ENCODE peak calls at places on chromosome 4, in seven cellular contexts. I is IMR-90; P is sigmoid colon; Q is RWPE1; O is fibroblast of the aortic adventitia; M is bronchial epithelial cell; T is CD4-positive, alpha-beta T cell. C is an unnamed sample.

GRCh38 chr4:25993564-25994185 is 79.7 kb downstream of the SMIM20 start:
- DNase-seq in I (no peak), P (no peak), Q (peak), O (peak), M (no peak), T (peak), C (no peak)

GRCh38 chr4:145815626-145816025 is 123.0 kb downstream of the ZNF827 start:
- DNase-seq in I (peak), P (no peak), Q (no peak), O (peak), M (no peak), T (no peak), C (no peak)

GRCh38 chr4:184806711-184807110 is 19.1 kb downstream of the ACSL1 start:
- DNase-seq in I (no peak), P (no peak), Q (no peak), O (no peak), M (no peak), T (no peak), C (no peak)

GRCh38 chr4:169272265-169272886 is 1.6 kb upstream of the SH3RF1 start:
- DNase-seq in I (peak), P (no peak), Q (no peak), O (peak), M (peak), T (no peak), C (no peak)

GRCh38 chr4:79906996-79907395 is 166.0 kb downstream of the ANTXR2 start:
- DNase-seq in I (no peak), P (no peak), Q (no peak), O (no peak), M (no peak), T (no peak), C (no peak)

GRCh38 chr4:121155893-121156292 is 8.2 kb downstream of the TNIP3 start:
- DNase-seq in I (peak), P (no peak), Q (peak), O (peak), M (peak), T (no peak), C (peak)

GRCh38 chr4:4386296-4386735 is 586 bp upstream of the NSG1 start:
- DNase-seq in I (no peak), P (peak), Q (no peak), O (no peak), M (peak), T (peak), C (no peak)

GRCh38 chr4:146525754-146526153 is 4.0 kb upstream of the SLC10A7 start:
- DNase-seq in I (no peak), P (no peak), Q (no peak), O (no peak), M (no peak), T (no peak), C (no peak)

GRCh38 chr4:143358923-143359694 is 22.4 kb downstream of the GAB1 start:
- DNase-seq in I (peak), P (no peak), Q (peak), O (peak), M (peak), T (no peak), C (peak)

GRCh38 chr4:53151489-53151788 is 214.4 kb downstream of the SCFD2 start:
- DNase-seq in I (no peak), P (no peak), Q (no peak), O (no peak), M (no peak), T (no peak), C (no peak)

GRCh38 chr4:80153800-80154546 is 43.3 kb upstream of the PRDM8 start:
- DNase-seq in I (peak), P (no peak), Q (no peak), O (peak), M (peak), T (no peak), C (no peak)

GRCh38 chr4:150218447-150218846 is 140.2 kb downstream of the DCLK2 start:
- DNase-seq in I (no peak), P (no peak), Q (no peak), O (no peak), M (no peak), T (no peak), C (no peak)

GRCh38 chr4:157217708-157218107 is 2.8 kb upstream of the GRIA2 start:
- DNase-seq in I (peak), P (no peak), Q (no peak), O (peak), M (peak), T (no peak), C (no peak)

GRCh38 chr4:126859314-126859713 is 773.4 kb upstream of the INTU start:
- DNase-seq in I (no peak), P (no peak), Q (no peak), O (no peak), M (no peak), T (no peak), C (no peak)

GRCh38 chr4:114041117-114041475 is 61.6 kb upstream of the ARSJ start:
- DNase-seq in I (peak), P (no peak), Q (no peak), O (no peak), M (no peak), T (no peak), C (no peak)

GRCh38 chr4:2260336-2261109 is 1.4 kb downstream of the MXD4 start:
- DNase-seq in I (no peak), P (peak), Q (no peak), O (no peak), M (no peak), T (no peak), C (no peak)

GRCh38 chr4:5638976-5639375 is 69.4 kb downstream of the EVC2 start:
- DNase-seq in I (peak), P (no peak), Q (no peak), O (peak), M (peak), T (no peak), C (no peak)

GRCh38 chr4:13821522-13821921 is 194.0 kb upstream of the BOD1L1 start:
- DNase-seq in I (no peak), P (no peak), Q (no peak), O (no peak), M (no peak), T (no peak), C (no peak)

GRCh38 chr4:41744572-41745291 is 3.8 kb downstream of the PHOX2B start:
- DNase-seq in I (no peak), P (no peak), Q (no peak), O (no peak), M (no peak), T (no peak), C (no peak)

GRCh38 chr4:138845051-138845450 is 170.5 kb upstream of the NOCT start:
- DNase-seq in I (no peak), P (no peak), Q (no peak), O (no peak), M (no peak), T (no peak), C (no peak)

GRCh38 chr4:138677651-138678202 is 337.9 kb upstream of the NOCT start:
- DNase-seq in I (no peak), P (no peak), Q (no peak), O (peak), M (no peak), T (no peak), C (no peak)

GRCh38 chr4:147571021-147571770 is 46.0 kb upstream of the TMEM184C start:
- DNase-seq in I (peak), P (no peak), Q (no peak), O (no peak), M (peak), T (no peak), C (no peak)

GRCh38 chr4:120977435-120977997 is 55.0 kb upstream of the PRDM5 start:
- DNase-seq in I (peak), P (no peak), Q (peak), O (peak), M (peak), T (no peak), C (peak)

GRCh38 chr4:139530833-139531427 is 25.1 kb downstream of the SETD7 start:
- DNase-seq in I (no peak), P (no peak), Q (peak), O (peak), M (peak), T (peak), C (no peak)

GRCh38 chr4:985123-985830 is 1.6 kb upstream of the IDUA start:
- DNase-seq in I (no peak), P (no peak), Q (no peak), O (no peak), M (peak), T (peak), C (no peak)

GRCh38 chr4:155999743-156000142 is 46.1 kb upstream of the CTSO start:
- DNase-seq in I (no peak), P (no peak), Q (no peak), O (peak), M (no peak), T (no peak), C (no peak)

GRCh38 chr4:81690871-81691270 is 219.2 kb upstream of the RASGEF1B start:
- DNase-seq in I (no peak), P (no peak), Q (no peak), O (no peak), M (no peak), T (no peak), C (no peak)

GRCh38 chr4:189162073-189162789 is 778.4 kb upstream of the FRG1 start:
- DNase-seq in I (no peak), P (no peak), Q (no peak), O (no peak), M (no peak), T (no peak), C (no peak)

GRCh38 chr4:84470204-84470785 is 28.8 kb downstream of the NKX6-1 start:
- DNase-seq in I (no peak), P (no peak), Q (no peak), O (no peak), M (no peak), T (no peak), C (no peak)

GRCh38 chr4:126051709-126052424 is 737.1 kb downstream of the FAT4 start:
- DNase-seq in I (peak), P (no peak), Q (no peak), O (peak), M (peak), T (no peak), C (no peak)

GRCh38 chr4:23163649-23164436 is 471.1 kb downstream of the GBA3 start:
- DNase-seq in I (peak), P (no peak), Q (peak), O (no peak), M (peak), T (no peak), C (no peak)

GRCh38 chr4:68476191-68476590 is 28.9 kb downstream of the TMPRSS11E start:
- DNase-seq in I (no peak), P (no peak), Q (no peak), O (peak), M (no peak), T (no peak), C (no peak)

GRCh38 chr4:147924604-147925412 is 192.9 kb downstream of the ARHGAP10 start:
- DNase-seq in I (peak), P (no peak), Q (peak), O (peak), M (peak), T (no peak), C (no peak)

GRCh38 chr4:183254162-183254561 is 65.9 kb downstream of the CLDN22 start:
- DNase-seq in I (no peak), P (no peak), Q (no peak), O (no peak), M (no peak), T (no peak), C (no peak)

GRCh38 chr4:74369860-74370259 is 4.9 kb downstream of the EREG start:
- DNase-seq in I (no peak), P (no peak), Q (no peak), O (no peak), M (no peak), T (no peak), C (no peak)
- TF ChIP-seq CTCF in I (no peak), P (no peak), Q (no peak), O (no peak), M (no peak), T (no peak), C (no peak)

GRCh38 chr4:112944006-112944405 is 105.4 kb upstream of the ANK2 start:
- DNase-seq in I (no peak), P (no peak), Q (no peak), O (no peak), M (no peak), T (no peak), C (no peak)

GRCh38 chr4:112939901-112940300 is 109.6 kb upstream of the ANK2 start:
- DNase-seq in I (no peak), P (no peak), Q (no peak), O (no peak), M (no peak), T (no peak), C (no peak)

GRCh38 chr4:112938461-112939058 is 110.9 kb upstream of the ANK2 start:
- DNase-seq in I (peak), P (no peak), Q (peak), O (peak), M (peak), T (no peak), C (peak)

GRCh38 chr4:112940364-112940763 is 109.1 kb upstream of the ANK2 start:
- DNase-seq in I (no peak), P (no peak), Q (no peak), O (no peak), M (no peak), T (no peak), C (no peak)

GRCh38 chr4:112942077-112942476 is 107.4 kb upstream of the ANK2 start:
- DNase-seq in I (no peak), P (no peak), Q (no peak), O (no peak), M (no peak), T (no peak), C (no peak)
- TF ChIP-seq CTCF in I (no peak), P (no peak), Q (no peak), O (no peak), M (no peak), T (no peak), C (peak)

GRCh38 chr4:186723207-186724047 is at the start of gene FAT1:
- DNase-seq in I (peak), P (peak), Q (peak), O (peak), M (no peak), T (no peak), C (no peak)
- TF ChIP-seq CTCF in I (no peak), P (no peak), Q (no peak), O (no peak), M (no peak), T (no peak), C (no peak)

GRCh38 chr4:16027114-16027513 is 56.7 kb downstream of the PROM1 start:
- DNase-seq in I (no peak), P (no peak), Q (no peak), O (peak), M (peak), T (no peak), C (no peak)

GRCh38 chr4:16031554-16032381 is 52.1 kb downstream of the PROM1 start:
- DNase-seq in I (no peak), P (no peak), Q (no peak), O (no peak), M (no peak), T (no peak), C (no peak)

GRCh38 chr4:16027626-16028025 is 56.2 kb downstream of the PROM1 start:
- DNase-seq in I (peak), P (no peak), Q (no peak), O (peak), M (no peak), T (no peak), C (no peak)

GRCh38 chr4:16029886-16030285 is 53.9 kb downstream of the PROM1 start:
- DNase-seq in I (no peak), P (no peak), Q (no peak), O (peak), M (no peak), T (no peak), C (no peak)

DNA sequence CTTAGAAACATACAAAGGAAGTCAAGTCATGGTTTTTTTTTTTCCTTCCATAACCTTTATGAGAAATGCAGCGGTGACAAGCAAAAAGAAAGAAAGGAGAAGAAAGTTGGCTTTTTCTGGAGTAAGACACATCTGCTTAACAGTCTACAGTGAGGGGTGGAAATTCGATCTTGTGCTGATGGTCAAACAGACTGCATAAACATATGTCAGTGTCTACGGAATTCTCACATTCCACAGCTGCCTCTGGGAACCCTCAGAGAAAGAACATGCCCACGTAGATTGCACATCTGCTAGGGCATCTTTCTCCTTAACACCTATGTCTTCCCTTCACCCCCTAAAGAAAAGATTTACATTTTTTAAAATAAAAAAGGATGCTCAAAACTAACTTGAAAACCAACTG is 54.5 kb downstream of the PROM1 start:
- DNase-seq in I (peak), P (no peak), Q (no peak), O (peak), M (no peak), T (no peak), C (no peak)
- TF ChIP-seq CTCF in I (no peak), P (no peak), Q (no peak), O (no peak), M (no peak), T (no peak), C (no peak)

GRCh38 chr4:85478576-85478975 is 3.6 kb downstream of the ARHGAP24 start:
- DNase-seq in I (no peak), P (no peak), Q (no peak), O (peak), M (no peak), T (no peak), C (no peak)

GRCh38 chr4:85477538-85477937 is 2.6 kb downstream of the ARHGAP24 start:
- DNase-seq in I (no peak), P (no peak), Q (no peak), O (no peak), M (no peak), T (no peak), C (no peak)

GRCh38 chr4:85474356-85474755 is 594 bp upstream of the ARHGAP24 start:
- DNase-seq in I (no peak), P (no peak), Q (no peak), O (no peak), M (no peak), T (no peak), C (no peak)

GRCh38 chr4:85475631-85476233 is 782 bp downstream of the ARHGAP24 start:
- DNase-seq in I (no peak), P (no peak), Q (no peak), O (peak), M (no peak), T (no peak), C (no peak)

GRCh38 chr4:85474818-85475630 is at the start of gene ARHGAP24:
- DNase-seq in I (peak), P (peak), Q (peak), O (peak), M (peak), T (no peak), C (peak)
- TF ChIP-seq CTCF in I (no peak), P (no peak), Q (no peak), O (peak), M (peak), T (no peak), C (no peak)

GRCh38 chr4:10622728-10623127 is 61.8 kb downstream of the CLNK start:
- DNase-seq in I (no peak), P (no peak), Q (no peak), O (no peak), M (peak), T (no peak), C (no peak)
- TF ChIP-seq CTCF in I (peak), P (no peak), Q (no peak), O (peak), M (peak), T (no peak), C (peak)

GRCh38 chr4:64156253-64156652 is 253.0 kb downstream of the TECRL start:
- DNase-seq in I (no peak), P (no peak), Q (no peak), O (no peak), M (no peak), T (no peak), C (no peak)

GRCh38 chr4:64157397-64157796 is 251.9 kb downstream of the TECRL start:
- DNase-seq in I (no peak), P (no peak), Q (no peak), O (no peak), M (no peak), T (no peak), C (no peak)

GRCh38 chr4:64158648-64159326 is 250.5 kb downstream of the TECRL start:
- DNase-seq in I (peak), P (no peak), Q (peak), O (peak), M (peak), T (no peak), C (peak)
- TF ChIP-seq CTCF in I (peak), P (peak), Q (peak), O (peak), M (peak), T (peak), C (peak)

GRCh38 chr4:17468638-17469221 is 43.2 kb downstream of the QDPR start:
- DNase-seq in I (peak), P (no peak), Q (no peak), O (peak), M (no peak), T (no peak), C (no peak)
- TF ChIP-seq CTCF in I (peak), P (peak), Q (no peak), O (peak), M (peak), T (peak), C (peak)

GRCh38 chr4:7004331-7004730 is 38.8 kb upstream of the TADA2B start:
- DNase-seq in I (no peak), P (peak), Q (peak), O (no peak), M (no peak), T (no peak), C (no peak)

GRCh38 chr4:7005571-7005970 is 37.6 kb upstream of the TADA2B start:
- DNase-seq in I (no peak), P (no peak), Q (no peak), O (no peak), M (peak), T (no peak), C (no peak)

GRCh38 chr4:7002336-7002735 is 40.8 kb upstream of the TADA2B start:
- DNase-seq in I (no peak), P (no peak), Q (no peak), O (no peak), M (peak), T (no peak), C (no peak)

GRCh38 chr4:7003176-7003878 is 39.8 kb upstream of the TADA2B start:
- DNase-seq in I (no peak), P (peak), Q (no peak), O (no peak), M (no peak), T (no peak), C (no peak)

GRCh38 chr4:7003879-7004240 is 39.3 kb upstream of the TADA2B start:
- DNase-seq in I (no peak), P (peak), Q (no peak), O (no peak), M (no peak), T (no peak), C (no peak)
- TF ChIP-seq CTCF in I (no peak), P (no peak), Q (no peak), O (no peak), M (no peak), T (no peak), C (no peak)

GRCh38 chr4:124025423-124025822 is 628.8 kb downstream of the SPRY1 start:
- DNase-seq in I (no peak), P (no peak), Q (no peak), O (no peak), M (peak), T (no peak), C (peak)

GRCh38 chr4:124030038-124030638 is 633.5 kb downstream of the SPRY1 start:
- DNase-seq in I (no peak), P (peak), Q (no peak), O (peak), M (no peak), T (no peak), C (no peak)

DNA sequence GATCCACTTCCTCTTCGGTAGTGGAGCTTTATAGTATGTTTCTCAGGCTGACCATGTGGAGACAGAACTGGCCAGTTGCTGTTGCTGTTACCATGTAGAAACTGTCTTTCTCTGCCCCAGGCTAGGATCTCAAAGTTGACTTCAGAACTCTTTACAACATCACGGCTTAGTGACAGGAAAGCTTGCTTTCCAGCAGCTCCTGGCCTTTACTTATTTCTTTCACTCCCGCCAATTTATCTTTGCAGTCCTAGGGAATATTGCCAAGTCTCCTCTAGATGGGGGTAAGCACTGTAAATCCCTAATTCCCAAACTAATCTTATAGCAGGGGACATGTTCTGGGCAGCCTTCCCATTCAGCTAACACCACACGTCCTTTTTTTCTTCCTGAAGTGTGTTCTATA is 631.6 kb downstream of the SPRY1 start:
- DNase-seq in I (peak), P (no peak), Q (no peak), O (peak), M (no peak), T (no peak), C (no peak)
- TF ChIP-seq CTCF in I (no peak), P (no peak), Q (no peak), O (no peak), M (no peak), T (no peak), C (no peak)

C was measured in epithelial cell of proximal tubule.